ENCODE peak calls at places on chromosomes 16 and 17, in four cellular contexts. One of them, this sample, is unnamed.

GRCh38 chr17:38727661-38728220 is 2.4 kb upstream of the CISD3 start:
- DNase-seq in stimulated activated naive CD4-positive, alpha-beta T cell: peak; percentile 45
- DNase-seq in NCI-H345: no peak
- DNase-seq in activated CD4-positive, alpha-beta T cell treated with anti-CD3 and anti-CD28 coated beads, Interleukin-2, amount 50 U/mL, for 1 hour: peak; percentile 41
- DNase-seq in this sample: no peak

GRCh38 chr16:82750078-82750477 is 123.3 kb downstream of the CDH13 start:
- DNase-seq in stimulated activated naive CD4-positive, alpha-beta T cell: no peak
- DNase-seq in NCI-H345: no peak
- DNase-seq in activated CD4-positive, alpha-beta T cell treated with anti-CD3 and anti-CD28 coated beads, Interleukin-2, amount 50 U/mL, for 1 hour: no peak
- DNase-seq in this sample: no peak

GRCh38 chr17:27793906-27794380 is 6.4 kb downstream of the NOS2 start:
- DNase-seq in stimulated activated naive CD4-positive, alpha-beta T cell: no peak
- DNase-seq in NCI-H345: no peak
- DNase-seq in activated CD4-positive, alpha-beta T cell treated with anti-CD3 and anti-CD28 coated beads, Interleukin-2, amount 50 U/mL, for 1 hour: no peak
- DNase-seq in this sample: no peak

GRCh38 chr17:48456584-48456983 is 26.6 kb upstream of the SKAP1 start:
- DNase-seq in stimulated activated naive CD4-positive, alpha-beta T cell: no peak
- DNase-seq in NCI-H345: no peak
- DNase-seq in activated CD4-positive, alpha-beta T cell treated with anti-CD3 and anti-CD28 coated beads, Interleukin-2, amount 50 U/mL, for 1 hour: no peak
- DNase-seq in this sample: no peak

GRCh38 chr16:86994651-86995171 is 322.5 kb downstream of the C16orf95 start:
- DNase-seq in stimulated activated naive CD4-positive, alpha-beta T cell: no peak
- DNase-seq in NCI-H345: no peak
- DNase-seq in activated CD4-positive, alpha-beta T cell treated with anti-CD3 and anti-CD28 coated beads, Interleukin-2, amount 50 U/mL, for 1 hour: no peak
- DNase-seq in this sample: no peak

GRCh38 chr17:79294459-79295071 is 219.9 kb downstream of the ENGASE start:
- DNase-seq in stimulated activated naive CD4-positive, alpha-beta T cell: peak; percentile 4
- DNase-seq in NCI-H345: no peak
- DNase-seq in activated CD4-positive, alpha-beta T cell treated with anti-CD3 and anti-CD28 coated beads, Interleukin-2, amount 50 U/mL, for 1 hour: peak; percentile 36
- DNase-seq in this sample: no peak

GRCh38 chr17:42334667-42335066 is 46.4 kb downstream of the STAT5A start:
- DNase-seq in stimulated activated naive CD4-positive, alpha-beta T cell: no peak
- DNase-seq in NCI-H345: no peak
- DNase-seq in activated CD4-positive, alpha-beta T cell treated with anti-CD3 and anti-CD28 coated beads, Interleukin-2, amount 50 U/mL, for 1 hour: no peak
- DNase-seq in this sample: no peak

GRCh38 chr17:61314368-61315078 is 85.1 kb upstream of the TBX2 start:
- DNase-seq in stimulated activated naive CD4-positive, alpha-beta T cell: no peak
- DNase-seq in NCI-H345: peak; percentile 17
- DNase-seq in activated CD4-positive, alpha-beta T cell treated with anti-CD3 and anti-CD28 coated beads, Interleukin-2, amount 50 U/mL, for 1 hour: no peak
- DNase-seq in this sample: no peak

GRCh38 chr17:17439971-17440843 is 36.6 kb upstream of the MED9 start:
- DNase-seq in stimulated activated naive CD4-positive, alpha-beta T cell: peak; percentile 67
- DNase-seq in NCI-H345: peak; percentile 91
- DNase-seq in activated CD4-positive, alpha-beta T cell treated with anti-CD3 and anti-CD28 coated beads, Interleukin-2, amount 50 U/mL, for 1 hour: peak; percentile 77
- DNase-seq in this sample: peak; percentile 72

GRCh38 chr16:27439273-27440018 is 37.5 kb downstream of the IL21R start:
- DNase-seq in stimulated activated naive CD4-positive, alpha-beta T cell: no peak
- DNase-seq in NCI-H345: no peak
- DNase-seq in activated CD4-positive, alpha-beta T cell treated with anti-CD3 and anti-CD28 coated beads, Interleukin-2, amount 50 U/mL, for 1 hour: no peak
- DNase-seq in this sample: no peak

GRCh38 chr16:86942469-86943175 is 364.3 kb downstream of the FOXL1 start:
- DNase-seq in stimulated activated naive CD4-positive, alpha-beta T cell: no peak
- DNase-seq in NCI-H345: no peak
- DNase-seq in activated CD4-positive, alpha-beta T cell treated with anti-CD3 and anti-CD28 coated beads, Interleukin-2, amount 50 U/mL, for 1 hour: no peak
- DNase-seq in this sample: no peak

GRCh38 chr17:8057691-8058114 is 18.8 kb downstream of the ALOX15B start:
- DNase-seq in stimulated activated naive CD4-positive, alpha-beta T cell: peak; percentile 61
- DNase-seq in NCI-H345: peak; percentile 58
- DNase-seq in activated CD4-positive, alpha-beta T cell treated with anti-CD3 and anti-CD28 coated beads, Interleukin-2, amount 50 U/mL, for 1 hour: peak; percentile 35
- DNase-seq in this sample: peak; percentile 76

GRCh38 chr17:64974750-64975317 is 55.6 kb upstream of the LRRC37A3 start:
- DNase-seq in stimulated activated naive CD4-positive, alpha-beta T cell: no peak
- DNase-seq in NCI-H345: no peak
- DNase-seq in activated CD4-positive, alpha-beta T cell treated with anti-CD3 and anti-CD28 coated beads, Interleukin-2, amount 50 U/mL, for 1 hour: no peak
- DNase-seq in this sample: no peak

GRCh38 chr16:12811441-12812198 is 7.9 kb upstream of the CPPED1 start:
- DNase-seq in stimulated activated naive CD4-positive, alpha-beta T cell: no peak
- DNase-seq in NCI-H345: no peak
- DNase-seq in activated CD4-positive, alpha-beta T cell treated with anti-CD3 and anti-CD28 coated beads, Interleukin-2, amount 50 U/mL, for 1 hour: no peak
- DNase-seq in this sample: no peak

GRCh38 chr17:40063915-40064531 is 1.3 kb downstream of the THRA start:
- DNase-seq in stimulated activated naive CD4-positive, alpha-beta T cell: no peak
- DNase-seq in NCI-H345: no peak
- DNase-seq in activated CD4-positive, alpha-beta T cell treated with anti-CD3 and anti-CD28 coated beads, Interleukin-2, amount 50 U/mL, for 1 hour: no peak
- DNase-seq in this sample: no peak

GRCh38 chr16:82439678-82440293 is 187.0 kb upstream of the CDH13 start:
- DNase-seq in stimulated activated naive CD4-positive, alpha-beta T cell: no peak
- DNase-seq in NCI-H345: no peak
- DNase-seq in activated CD4-positive, alpha-beta T cell treated with anti-CD3 and anti-CD28 coated beads, Interleukin-2, amount 50 U/mL, for 1 hour: no peak
- DNase-seq in this sample: no peak

This sample was measured in CD4-positive, CD25-positive, alpha-beta regulatory T cell.